ENCODE peak calls at places on chromosomes 11 and 22, in ten cellular contexts. One of them, this sample, is unnamed.

GRCh38 chr11:70876685-70877084 is 375.7 kb downstream of the SHANK2 start:
- DNase-seq in frontal cortex: no peak
- DNase-seq in dermis microvascular lymphatic vessel endothelial cell: no peak
- DNase-seq in left lung: no peak
- DNase-seq in GDM1: no peak
- DNase-seq in T-helper 1 cell: no peak
- DNase-seq in KBM-7: no peak
- DNase-seq in activated T-helper 1 cell treated with anti-CD3 and anti-CD28 coated beads, Interleukin-12 subunit alpha, Interleukin-12 subunit beta, Interleukin-2, Interleukin-4 antibody, amounts not matched to agents 30 ng/mL and 10 ng/mL and 1 ng/mL, durations not matched to agents 14 hours and 24 hours and 36 hours: no peak
- DNase-seq in stimulated activated CD4-positive, alpha-beta T cell treated with anti-CD3 and anti-CD28 coated beads, Interleukin-4, amount 100 ng/mL, for 24 hours: no peak
- DNase-seq in NCI-H1105: no peak
- DNase-seq in this sample: no peak

GRCh38 chr11:46930089-46930488 is 6.5 kb upstream of the CSTPP1 start:
- DNase-seq in left lung: no peak
- DNase-seq in activated T-helper 1 cell treated with anti-CD3 and anti-CD28 coated beads, Interleukin-12 subunit alpha, Interleukin-12 subunit beta, Interleukin-2, Interleukin-4 antibody, amounts not matched to agents 30 ng/mL and 10 ng/mL and 1 ng/mL, durations not matched to agents 14 hours and 24 hours and 36 hours: no peak
- DNase-seq in stimulated activated CD4-positive, alpha-beta T cell treated with anti-CD3 and anti-CD28 coated beads, Interleukin-4, amount 100 ng/mL, for 24 hours: no peak
- DNase-seq in NCI-H1105: no peak
- DNase-seq in KBM-7: peak
- DNase-seq in dermis microvascular lymphatic vessel endothelial cell: no peak
- DNase-seq in frontal cortex: no peak
- DNase-seq in GDM1: no peak
- DNase-seq in T-helper 1 cell: no peak
- DNase-seq in this sample: no peak

GRCh38 chr11:9208726-9209501 is 56.2 kb downstream of the DENND5A start:
- DNase-seq in T-helper 1 cell: no peak
- DNase-seq in dermis microvascular lymphatic vessel endothelial cell: no peak
- DNase-seq in left lung: no peak
- DNase-seq in GDM1: no peak
- DNase-seq in KBM-7: no peak
- DNase-seq in stimulated activated CD4-positive, alpha-beta T cell treated with anti-CD3 and anti-CD28 coated beads, Interleukin-4, amount 100 ng/mL, for 24 hours: no peak
- DNase-seq in NCI-H1105: no peak
- DNase-seq in activated T-helper 1 cell treated with anti-CD3 and anti-CD28 coated beads, Interleukin-12 subunit alpha, Interleukin-12 subunit beta, Interleukin-2, Interleukin-4 antibody, amounts not matched to agents 30 ng/mL and 10 ng/mL and 1 ng/mL, durations not matched to agents 14 hours and 24 hours and 36 hours: no peak
- DNase-seq in frontal cortex: no peak
- DNase-seq in this sample: no peak

GRCh38 chr22:47021371-47022074 is 259.1 kb downstream of the TBC1D22A start:
- DNase-seq in KBM-7: no peak
- DNase-seq in T-helper 1 cell: no peak
- DNase-seq in stimulated activated CD4-positive, alpha-beta T cell treated with anti-CD3 and anti-CD28 coated beads, Interleukin-4, amount 100 ng/mL, for 24 hours: no peak
- DNase-seq in left lung: no peak
- DNase-seq in NCI-H1105: no peak
- DNase-seq in dermis microvascular lymphatic vessel endothelial cell: no peak
- DNase-seq in activated T-helper 1 cell treated with anti-CD3 and anti-CD28 coated beads, Interleukin-12 subunit alpha, Interleukin-12 subunit beta, Interleukin-2, Interleukin-4 antibody, amounts not matched to agents 30 ng/mL and 10 ng/mL and 1 ng/mL, durations not matched to agents 14 hours and 24 hours and 36 hours: no peak
- DNase-seq in frontal cortex: no peak
- DNase-seq in GDM1: no peak
- DNase-seq in this sample: no peak

GRCh38 chr11:10314199-10315072 is 9.6 kb downstream of the ADM start:
- DNase-seq in GDM1: peak
- DNase-seq in NCI-H1105: no peak
- DNase-seq in stimulated activated CD4-positive, alpha-beta T cell treated with anti-CD3 and anti-CD28 coated beads, Interleukin-4, amount 100 ng/mL, for 24 hours: no peak
- DNase-seq in activated T-helper 1 cell treated with anti-CD3 and anti-CD28 coated beads, Interleukin-12 subunit alpha, Interleukin-12 subunit beta, Interleukin-2, Interleukin-4 antibody, amounts not matched to agents 30 ng/mL and 10 ng/mL and 1 ng/mL, durations not matched to agents 14 hours and 24 hours and 36 hours: no peak
- DNase-seq in dermis microvascular lymphatic vessel endothelial cell: peak
- DNase-seq in frontal cortex: peak
- DNase-seq in T-helper 1 cell: no peak
- DNase-seq in KBM-7: peak
- DNase-seq in left lung: no peak
- DNase-seq in this sample: no peak

GRCh38 chr11:1641096-1641495 is 11.5 kb downstream of the KRTAP5-5 start:
- DNase-seq in NCI-H1105: no peak
- DNase-seq in T-helper 1 cell: no peak
- DNase-seq in frontal cortex: no peak
- DNase-seq in activated T-helper 1 cell treated with anti-CD3 and anti-CD28 coated beads, Interleukin-12 subunit alpha, Interleukin-12 subunit beta, Interleukin-2, Interleukin-4 antibody, amounts not matched to agents 30 ng/mL and 10 ng/mL and 1 ng/mL, durations not matched to agents 14 hours and 24 hours and 36 hours: no peak
- DNase-seq in GDM1: no peak
- DNase-seq in stimulated activated CD4-positive, alpha-beta T cell treated with anti-CD3 and anti-CD28 coated beads, Interleukin-4, amount 100 ng/mL, for 24 hours: no peak
- DNase-seq in KBM-7: no peak
- DNase-seq in dermis microvascular lymphatic vessel endothelial cell: no peak
- DNase-seq in left lung: no peak
- DNase-seq in this sample: no peak

GRCh38 chr11:36037031-36037430 is 93.2 kb downstream of the LDLRAD3 start:
- DNase-seq in activated T-helper 1 cell treated with anti-CD3 and anti-CD28 coated beads, Interleukin-12 subunit alpha, Interleukin-12 subunit beta, Interleukin-2, Interleukin-4 antibody, amounts not matched to agents 30 ng/mL and 10 ng/mL and 1 ng/mL, durations not matched to agents 14 hours and 24 hours and 36 hours: no peak
- DNase-seq in stimulated activated CD4-positive, alpha-beta T cell treated with anti-CD3 and anti-CD28 coated beads, Interleukin-4, amount 100 ng/mL, for 24 hours: no peak
- DNase-seq in NCI-H1105: no peak
- DNase-seq in frontal cortex: no peak
- DNase-seq in left lung: no peak
- DNase-seq in T-helper 1 cell: no peak
- DNase-seq in GDM1: no peak
- DNase-seq in dermis microvascular lymphatic vessel endothelial cell: no peak
- DNase-seq in KBM-7: no peak
- DNase-seq in this sample: no peak

GRCh38 chr11:48066881-48067800 is 86.8 kb downstream of the PTPRJ start:
- DNase-seq in stimulated activated CD4-positive, alpha-beta T cell treated with anti-CD3 and anti-CD28 coated beads, Interleukin-4, amount 100 ng/mL, for 24 hours: no peak
- DNase-seq in T-helper 1 cell: no peak
- DNase-seq in GDM1: no peak
- DNase-seq in frontal cortex: no peak
- DNase-seq in KBM-7: peak
- DNase-seq in dermis microvascular lymphatic vessel endothelial cell: no peak
- DNase-seq in activated T-helper 1 cell treated with anti-CD3 and anti-CD28 coated beads, Interleukin-12 subunit alpha, Interleukin-12 subunit beta, Interleukin-2, Interleukin-4 antibody, amounts not matched to agents 30 ng/mL and 10 ng/mL and 1 ng/mL, durations not matched to agents 14 hours and 24 hours and 36 hours: no peak
- DNase-seq in left lung: no peak
- DNase-seq in NCI-H1105: no peak
- DNase-seq in this sample: no peak

GRCh38 chr11:64312947-64313346 is 4.4 kb downstream of the TRMT112 start:
- DNase-seq in KBM-7: no peak
- DNase-seq in T-helper 1 cell: no peak
- DNase-seq in stimulated activated CD4-positive, alpha-beta T cell treated with anti-CD3 and anti-CD28 coated beads, Interleukin-4, amount 100 ng/mL, for 24 hours: no peak
- DNase-seq in GDM1: no peak
- DNase-seq in activated T-helper 1 cell treated with anti-CD3 and anti-CD28 coated beads, Interleukin-12 subunit alpha, Interleukin-12 subunit beta, Interleukin-2, Interleukin-4 antibody, amounts not matched to agents 30 ng/mL and 10 ng/mL and 1 ng/mL, durations not matched to agents 14 hours and 24 hours and 36 hours: no peak
- DNase-seq in left lung: no peak
- DNase-seq in NCI-H1105: no peak
- DNase-seq in dermis microvascular lymphatic vessel endothelial cell: no peak
- DNase-seq in frontal cortex: no peak
- DNase-seq in this sample: no peak

GRCh38 chr22:38355275-38355674 is 38.0 kb upstream of the CSNK1E start:
- DNase-seq in stimulated activated CD4-positive, alpha-beta T cell treated with anti-CD3 and anti-CD28 coated beads, Interleukin-4, amount 100 ng/mL, for 24 hours: no peak
- DNase-seq in GDM1: no peak
- DNase-seq in T-helper 1 cell: no peak
- DNase-seq in activated T-helper 1 cell treated with anti-CD3 and anti-CD28 coated beads, Interleukin-12 subunit alpha, Interleukin-12 subunit beta, Interleukin-2, Interleukin-4 antibody, amounts not matched to agents 30 ng/mL and 10 ng/mL and 1 ng/mL, durations not matched to agents 14 hours and 24 hours and 36 hours: no peak
- DNase-seq in dermis microvascular lymphatic vessel endothelial cell: no peak
- DNase-seq in NCI-H1105: no peak
- DNase-seq in frontal cortex: no peak
- DNase-seq in KBM-7: no peak
- DNase-seq in left lung: no peak
- DNase-seq in this sample: no peak

GRCh38 chr11:59289356-59289755 is 69.3 kb upstream of the OR5AN1 start:
- DNase-seq in KBM-7: no peak
- DNase-seq in stimulated activated CD4-positive, alpha-beta T cell treated with anti-CD3 and anti-CD28 coated beads, Interleukin-4, amount 100 ng/mL, for 24 hours: no peak
- DNase-seq in T-helper 1 cell: no peak
- DNase-seq in NCI-H1105: no peak
- DNase-seq in frontal cortex: no peak
- DNase-seq in GDM1: no peak
- DNase-seq in activated T-helper 1 cell treated with anti-CD3 and anti-CD28 coated beads, Interleukin-12 subunit alpha, Interleukin-12 subunit beta, Interleukin-2, Interleukin-4 antibody, amounts not matched to agents 30 ng/mL and 10 ng/mL and 1 ng/mL, durations not matched to agents 14 hours and 24 hours and 36 hours: no peak
- DNase-seq in left lung: no peak
- DNase-seq in dermis microvascular lymphatic vessel endothelial cell: no peak
- DNase-seq in this sample: no peak

GRCh38 chr22:47284822-47285221 is 522.4 kb downstream of the TBC1D22A start:
- DNase-seq in frontal cortex: no peak
- DNase-seq in KBM-7: no peak
- DNase-seq in GDM1: no peak
- DNase-seq in stimulated activated CD4-positive, alpha-beta T cell treated with anti-CD3 and anti-CD28 coated beads, Interleukin-4, amount 100 ng/mL, for 24 hours: no peak
- DNase-seq in dermis microvascular lymphatic vessel endothelial cell: no peak
- DNase-seq in activated T-helper 1 cell treated with anti-CD3 and anti-CD28 coated beads, Interleukin-12 subunit alpha, Interleukin-12 subunit beta, Interleukin-2, Interleukin-4 antibody, amounts not matched to agents 30 ng/mL and 10 ng/mL and 1 ng/mL, durations not matched to agents 14 hours and 24 hours and 36 hours: no peak
- DNase-seq in left lung: no peak
- DNase-seq in NCI-H1105: no peak
- DNase-seq in T-helper 1 cell: no peak
- DNase-seq in this sample: no peak

GRCh38 chr11:117940736-117941135 is 11.5 kb upstream of the TMPRSS13 start:
- DNase-seq in dermis microvascular lymphatic vessel endothelial cell: no peak
- DNase-seq in stimulated activated CD4-positive, alpha-beta T cell treated with anti-CD3 and anti-CD28 coated beads, Interleukin-4, amount 100 ng/mL, for 24 hours: no peak
- DNase-seq in GDM1: no peak
- DNase-seq in NCI-H1105: no peak
- DNase-seq in frontal cortex: no peak
- DNase-seq in activated T-helper 1 cell treated with anti-CD3 and anti-CD28 coated beads, Interleukin-12 subunit alpha, Interleukin-12 subunit beta, Interleukin-2, Interleukin-4 antibody, amounts not matched to agents 30 ng/mL and 10 ng/mL and 1 ng/mL, durations not matched to agents 14 hours and 24 hours and 36 hours: no peak
- DNase-seq in left lung: no peak
- DNase-seq in KBM-7: no peak
- DNase-seq in T-helper 1 cell: no peak
- DNase-seq in this sample: no peak

GRCh38 chr11:10866893-10867331 is 9.1 kb upstream of the ZBED5 start:
- DNase-seq in left lung: no peak
- DNase-seq in activated T-helper 1 cell treated with anti-CD3 and anti-CD28 coated beads, Interleukin-12 subunit alpha, Interleukin-12 subunit beta, Interleukin-2, Interleukin-4 antibody, amounts not matched to agents 30 ng/mL and 10 ng/mL and 1 ng/mL, durations not matched to agents 14 hours and 24 hours and 36 hours: no peak
- DNase-seq in GDM1: no peak
- DNase-seq in NCI-H1105: no peak
- DNase-seq in dermis microvascular lymphatic vessel endothelial cell: no peak
- DNase-seq in KBM-7: no peak
- DNase-seq in stimulated activated CD4-positive, alpha-beta T cell treated with anti-CD3 and anti-CD28 coated beads, Interleukin-4, amount 100 ng/mL, for 24 hours: no peak
- DNase-seq in T-helper 1 cell: no peak
- DNase-seq in frontal cortex: no peak
- DNase-seq in this sample: no peak

GRCh38 chr11:12653729-12654128 is 20.5 kb upstream of the TEAD1 start:
- DNase-seq in KBM-7: no peak
- DNase-seq in frontal cortex: no peak
- DNase-seq in activated T-helper 1 cell treated with anti-CD3 and anti-CD28 coated beads, Interleukin-12 subunit alpha, Interleukin-12 subunit beta, Interleukin-2, Interleukin-4 antibody, amounts not matched to agents 30 ng/mL and 10 ng/mL and 1 ng/mL, durations not matched to agents 14 hours and 24 hours and 36 hours: no peak
- DNase-seq in NCI-H1105: no peak
- DNase-seq in dermis microvascular lymphatic vessel endothelial cell: no peak
- DNase-seq in stimulated activated CD4-positive, alpha-beta T cell treated with anti-CD3 and anti-CD28 coated beads, Interleukin-4, amount 100 ng/mL, for 24 hours: no peak
- DNase-seq in T-helper 1 cell: no peak
- DNase-seq in GDM1: no peak
- DNase-seq in left lung: no peak
- DNase-seq in this sample: no peak

GRCh38 chr11:66835762-66836405 is 7.4 kb upstream of the RCE1 start:
- DNase-seq in GDM1: no peak
- DNase-seq in T-helper 1 cell: no peak
- DNase-seq in frontal cortex: no peak
- DNase-seq in left lung: no peak
- DNase-seq in NCI-H1105: no peak
- DNase-seq in stimulated activated CD4-positive, alpha-beta T cell treated with anti-CD3 and anti-CD28 coated beads, Interleukin-4, amount 100 ng/mL, for 24 hours: no peak
- DNase-seq in dermis microvascular lymphatic vessel endothelial cell: no peak
- DNase-seq in KBM-7: no peak
- DNase-seq in activated T-helper 1 cell treated with anti-CD3 and anti-CD28 coated beads, Interleukin-12 subunit alpha, Interleukin-12 subunit beta, Interleukin-2, Interleukin-4 antibody, amounts not matched to agents 30 ng/mL and 10 ng/mL and 1 ng/mL, durations not matched to agents 14 hours and 24 hours and 36 hours: no peak
- DNase-seq in this sample: no peak

GRCh38 chr11:86256608-86257007 is 12.1 kb downstream of the EED start:
- DNase-seq in stimulated activated CD4-positive, alpha-beta T cell treated with anti-CD3 and anti-CD28 coated beads, Interleukin-4, amount 100 ng/mL, for 24 hours: no peak
- DNase-seq in left lung: no peak
- DNase-seq in frontal cortex: no peak
- DNase-seq in activated T-helper 1 cell treated with anti-CD3 and anti-CD28 coated beads, Interleukin-12 subunit alpha, Interleukin-12 subunit beta, Interleukin-2, Interleukin-4 antibody, amounts not matched to agents 30 ng/mL and 10 ng/mL and 1 ng/mL, durations not matched to agents 14 hours and 24 hours and 36 hours: no peak
- DNase-seq in KBM-7: no peak
- DNase-seq in NCI-H1105: no peak
- DNase-seq in T-helper 1 cell: no peak
- DNase-seq in GDM1: no peak
- DNase-seq in dermis microvascular lymphatic vessel endothelial cell: no peak
- DNase-seq in this sample: no peak

GRCh38 chr22:39090426-39091064 is 6.5 kb upstream of the APOBEC3H start:
- DNase-seq in T-helper 1 cell: peak
- DNase-seq in activated T-helper 1 cell treated with anti-CD3 and anti-CD28 coated beads, Interleukin-12 subunit alpha, Interleukin-12 subunit beta, Interleukin-2, Interleukin-4 antibody, amounts not matched to agents 30 ng/mL and 10 ng/mL and 1 ng/mL, durations not matched to agents 14 hours and 24 hours and 36 hours: peak
- DNase-seq in NCI-H1105: no peak
- DNase-seq in stimulated activated CD4-positive, alpha-beta T cell treated with anti-CD3 and anti-CD28 coated beads, Interleukin-4, amount 100 ng/mL, for 24 hours: peak
- DNase-seq in left lung: peak
- DNase-seq in KBM-7: no peak
- DNase-seq in dermis microvascular lymphatic vessel endothelial cell: no peak
- DNase-seq in frontal cortex: no peak
- DNase-seq in GDM1: no peak
- DNase-seq in this sample: no peak

GRCh38 chr11:73597340-73597955 is 464 bp downstream of the FAM168A start:
- DNase-seq in GDM1: no peak
- DNase-seq in KBM-7: no peak
- DNase-seq in activated T-helper 1 cell treated with anti-CD3 and anti-CD28 coated beads, Interleukin-12 subunit alpha, Interleukin-12 subunit beta, Interleukin-2, Interleukin-4 antibody, amounts not matched to agents 30 ng/mL and 10 ng/mL and 1 ng/mL, durations not matched to agents 14 hours and 24 hours and 36 hours: no peak
- DNase-seq in T-helper 1 cell: no peak
- DNase-seq in dermis microvascular lymphatic vessel endothelial cell: no peak
- DNase-seq in frontal cortex: no peak
- DNase-seq in stimulated activated CD4-positive, alpha-beta T cell treated with anti-CD3 and anti-CD28 coated beads, Interleukin-4, amount 100 ng/mL, for 24 hours: no peak
- DNase-seq in left lung: no peak
- DNase-seq in NCI-H1105: no peak
- DNase-seq in this sample: peak

GRCh38 chr22:31075961-31076360 is 5.2 kb upstream of the SMTN start:
- DNase-seq in left lung: peak
- DNase-seq in NCI-H1105: no peak
- DNase-seq in stimulated activated CD4-positive, alpha-beta T cell treated with anti-CD3 and anti-CD28 coated beads, Interleukin-4, amount 100 ng/mL, for 24 hours: no peak
- DNase-seq in GDM1: no peak
- DNase-seq in T-helper 1 cell: no peak
- DNase-seq in dermis microvascular lymphatic vessel endothelial cell: no peak
- DNase-seq in frontal cortex: peak
- DNase-seq in activated T-helper 1 cell treated with anti-CD3 and anti-CD28 coated beads, Interleukin-12 subunit alpha, Interleukin-12 subunit beta, Interleukin-2, Interleukin-4 antibody, amounts not matched to agents 30 ng/mL and 10 ng/mL and 1 ng/mL, durations not matched to agents 14 hours and 24 hours and 36 hours: no peak
- DNase-seq in KBM-7: no peak
- DNase-seq in this sample: no peak

GRCh38 chr11:104546486-104546885 is 351.8 kb downstream of the CASP12 start:
- DNase-seq in dermis microvascular lymphatic vessel endothelial cell: no peak
- DNase-seq in left lung: no peak
- DNase-seq in stimulated activated CD4-positive, alpha-beta T cell treated with anti-CD3 and anti-CD28 coated beads, Interleukin-4, amount 100 ng/mL, for 24 hours: no peak
- DNase-seq in T-helper 1 cell: no peak
- DNase-seq in NCI-H1105: no peak
- DNase-seq in GDM1: no peak
- DNase-seq in frontal cortex: no peak
- DNase-seq in KBM-7: no peak
- DNase-seq in activated T-helper 1 cell treated with anti-CD3 and anti-CD28 coated beads, Interleukin-12 subunit alpha, Interleukin-12 subunit beta, Interleukin-2, Interleukin-4 antibody, amounts not matched to agents 30 ng/mL and 10 ng/mL and 1 ng/mL, durations not matched to agents 14 hours and 24 hours and 36 hours: no peak
- DNase-seq in this sample: no peak

GRCh38 chr22:22528780-22529179 is 8.7 kb upstream of the ZNF280A start:
- DNase-seq in stimulated activated CD4-positive, alpha-beta T cell treated with anti-CD3 and anti-CD28 coated beads, Interleukin-4, amount 100 ng/mL, for 24 hours: no peak
- DNase-seq in GDM1: no peak
- DNase-seq in frontal cortex: no peak
- DNase-seq in NCI-H1105: no peak
- DNase-seq in T-helper 1 cell: no peak
- DNase-seq in KBM-7: no peak
- DNase-seq in left lung: no peak
- DNase-seq in activated T-helper 1 cell treated with anti-CD3 and anti-CD28 coated beads, Interleukin-12 subunit alpha, Interleukin-12 subunit beta, Interleukin-2, Interleukin-4 antibody, amounts not matched to agents 30 ng/mL and 10 ng/mL and 1 ng/mL, durations not matched to agents 14 hours and 24 hours and 36 hours: no peak
- DNase-seq in dermis microvascular lymphatic vessel endothelial cell: no peak
- DNase-seq in this sample: no peak

GRCh38 chr22:49942565-49943404 is 17.8 kb upstream of the PIM3 start:
- DNase-seq in dermis microvascular lymphatic vessel endothelial cell: no peak
- DNase-seq in T-helper 1 cell: no peak
- DNase-seq in frontal cortex: no peak
- DNase-seq in NCI-H1105: no peak
- DNase-seq in KBM-7: no peak
- DNase-seq in activated T-helper 1 cell treated with anti-CD3 and anti-CD28 coated beads, Interleukin-12 subunit alpha, Interleukin-12 subunit beta, Interleukin-2, Interleukin-4 antibody, amounts not matched to agents 30 ng/mL and 10 ng/mL and 1 ng/mL, durations not matched to agents 14 hours and 24 hours and 36 hours: no peak
- DNase-seq in left lung: no peak
- DNase-seq in GDM1: no peak
- DNase-seq in stimulated activated CD4-positive, alpha-beta T cell treated with anti-CD3 and anti-CD28 coated beads, Interleukin-4, amount 100 ng/mL, for 24 hours: no peak
- DNase-seq in this sample: no peak

GRCh38 chr11:12668166-12668565 is 6.1 kb upstream of the TEAD1 start:
- DNase-seq in NCI-H1105: no peak
- DNase-seq in left lung: no peak
- DNase-seq in dermis microvascular lymphatic vessel endothelial cell: no peak
- DNase-seq in frontal cortex: no peak
- DNase-seq in GDM1: no peak
- DNase-seq in stimulated activated CD4-positive, alpha-beta T cell treated with anti-CD3 and anti-CD28 coated beads, Interleukin-4, amount 100 ng/mL, for 24 hours: no peak
- DNase-seq in activated T-helper 1 cell treated with anti-CD3 and anti-CD28 coated beads, Interleukin-12 subunit alpha, Interleukin-12 subunit beta, Interleukin-2, Interleukin-4 antibody, amounts not matched to agents 30 ng/mL and 10 ng/mL and 1 ng/mL, durations not matched to agents 14 hours and 24 hours and 36 hours: no peak
- DNase-seq in T-helper 1 cell: no peak
- DNase-seq in KBM-7: no peak
- DNase-seq in this sample: no peak